ENCODE peak calls at places on chromosomes 5 and 9, in five cellular contexts. One of them, this sample, is unnamed.

GRCh38 chr9:125977223-125977622 is 230.1 kb downstream of the PBX3 start:
- DNase-seq in HCT116: no peak
- DNase-seq in K562: no peak
- DNase-seq in mesenchymal stem cell: no peak
- DNase-seq in PC-3: peak; percentile 54
- DNase-seq in this sample: peak; percentile 53

GRCh38 chr5:154513669-154514084 is 35.6 kb upstream of the HAND1 start:
- DNase-seq in mesenchymal stem cell: peak; percentile 26
- DNase-seq in HCT116: no peak
- DNase-seq in K562: no peak
- DNase-seq in PC-3: no peak
- DNase-seq in this sample: no peak

GRCh38 chr9:136511670-136512592 is 29.1 kb upstream of the SEC16A start:
- DNase-seq in PC-3: no peak
- DNase-seq in K562: peak; percentile 53
- DNase-seq in HCT116: no peak
- DNase-seq in mesenchymal stem cell: no peak
- DNase-seq in this sample: no peak

GRCh38 chr5:150044334-150044681 is 42.0 kb downstream of the CSF1R start:
- DNase-seq in PC-3: peak; percentile 46
- DNase-seq in K562: no peak
- DNase-seq in HCT116: no peak
- DNase-seq in mesenchymal stem cell: peak; percentile 71
- DNase-seq in this sample: no peak

GRCh38 chr5:137975208-137975607 is 57.7 kb downstream of the FAM13B start:
- DNase-seq in PC-3: no peak
- DNase-seq in mesenchymal stem cell: no peak
- DNase-seq in HCT116: no peak
- DNase-seq in K562: no peak
- DNase-seq in this sample: no peak

GRCh38 chr5:43157068-43157467 is 35.0 kb upstream of the NIM1K start:
- DNase-seq in mesenchymal stem cell: no peak
- DNase-seq in PC-3: no peak
- DNase-seq in HCT116: no peak
- DNase-seq in K562: no peak
- DNase-seq in this sample: no peak

GRCh38 chr9:89555426-89556375 is 49.1 kb upstream of the GADD45G start:
- DNase-seq in K562: no peak
- DNase-seq in HCT116: no peak
- DNase-seq in mesenchymal stem cell: peak; percentile 80
- DNase-seq in PC-3: no peak
- DNase-seq in this sample: no peak

GRCh38 chr5:168455201-168455600 is 31.1 kb upstream of the RARS1 start:
- DNase-seq in PC-3: no peak
- DNase-seq in mesenchymal stem cell: no peak
- DNase-seq in HCT116: no peak
- DNase-seq in K562: no peak
- DNase-seq in this sample: no peak

GRCh38 chr5:35780236-35780635 is 76.5 kb upstream of the IL7R start:
- DNase-seq in PC-3: no peak
- DNase-seq in HCT116: no peak
- DNase-seq in K562: no peak
- DNase-seq in mesenchymal stem cell: no peak
- DNase-seq in this sample: no peak

GRCh38 chr5:148248894-148249293 is 10.6 kb downstream of the MARCOL start:
- DNase-seq in mesenchymal stem cell: no peak
- DNase-seq in PC-3: peak; percentile 77
- DNase-seq in HCT116: no peak
- DNase-seq in K562: no peak
- DNase-seq in this sample: no peak

GRCh38 chr5:122130152-122130551 is 806 bp downstream of the ZNF474 start:
- DNase-seq in PC-3: no peak
- DNase-seq in K562: no peak
- DNase-seq in mesenchymal stem cell: peak; percentile 12
- DNase-seq in HCT116: no peak
- DNase-seq in this sample: no peak

GRCh38 chr9:4152876-4153275 is 147.0 kb downstream of the GLIS3 start:
- DNase-seq in PC-3: peak; percentile 22
- DNase-seq in mesenchymal stem cell: no peak
- DNase-seq in HCT116: no peak
- DNase-seq in K562: no peak
- DNase-seq in this sample: no peak

GRCh38 chr9:91930475-91930874 is 19.6 kb downstream of the ROR2 start:
- DNase-seq in K562: no peak
- DNase-seq in PC-3: no peak
- DNase-seq in mesenchymal stem cell: peak; percentile 48
- DNase-seq in HCT116: no peak
- DNase-seq in this sample: no peak
- H3K9me3 ChIP-seq in K562: peaks cover 19% of the 10 kb centered on the region
- H3K9me3 ChIP-seq in PC-3: peaks cover 4% of the 10 kb centered on the region
- H3K9me3 ChIP-seq in mesenchymal stem cell: peaks cover 42% of the 10 kb centered on the region
- H3K9me3 ChIP-seq in HCT116: peaks cover 24% of the 10 kb centered on the region
- H3K9me3 ChIP-seq in this sample: peaks cover 16% of the 10 kb centered on the region

GRCh38 chr5:103283869-103284268 is 25.3 kb downstream of the MACIR start:
- DNase-seq in PC-3: no peak
- DNase-seq in mesenchymal stem cell: no peak
- DNase-seq in K562: no peak
- DNase-seq in HCT116: no peak
- DNase-seq in this sample: no peak
- H2AFZ ChIP-seq in PC-3: no peak overlapping the region
- H2AFZ ChIP-seq in mesenchymal stem cell: no peak overlapping the region
- H2AFZ ChIP-seq in K562: no peak overlapping the region
- H2AFZ ChIP-seq in HCT116: no peak overlapping the region
- H2AFZ ChIP-seq in this sample: no peak overlapping the region

GRCh38 chr9:65432051-65432450 is 147.0 kb upstream of the FOXD4L5 start:
- DNase-seq in HCT116: no peak
- DNase-seq in K562: no peak
- DNase-seq in PC-3: no peak
- DNase-seq in mesenchymal stem cell: no peak
- DNase-seq in this sample: no peak

GRCh38 chr9:65430221-65430620 is 145.2 kb upstream of the FOXD4L5 start:
- DNase-seq in mesenchymal stem cell: no peak
- DNase-seq in K562: no peak
- DNase-seq in PC-3: no peak
- DNase-seq in HCT116: no peak
- DNase-seq in this sample: no peak

GRCh38 chr9:65437724-65438123 is 152.7 kb upstream of the FOXD4L5 start:
- DNase-seq in mesenchymal stem cell: no peak
- DNase-seq in K562: no peak
- DNase-seq in HCT116: no peak
- DNase-seq in PC-3: no peak
- DNase-seq in this sample: no peak

GRCh38 chr9:65435464-65435863 is 150.5 kb upstream of the FOXD4L5 start:
- DNase-seq in K562: no peak
- DNase-seq in PC-3: no peak
- DNase-seq in mesenchymal stem cell: no peak
- DNase-seq in HCT116: no peak
- DNase-seq in this sample: no peak

GRCh38 chr9:65432722-65433323 is 147.8 kb upstream of the FOXD4L5 start:
- DNase-seq in mesenchymal stem cell: no peak
- DNase-seq in HCT116: no peak
- DNase-seq in K562: no peak
- DNase-seq in PC-3: no peak
- DNase-seq in this sample: no peak
- H3K9me3 ChIP-seq in mesenchymal stem cell: no peaks in the 10 kb centered on the region
- H3K9me3 ChIP-seq in HCT116: no peaks in the 10 kb centered on the region
- H3K9me3 ChIP-seq in K562: no peaks in the 10 kb centered on the region
- H3K9me3 ChIP-seq in PC-3: no peaks in the 10 kb centered on the region
- H3K9me3 ChIP-seq in this sample: peaks cover 6% of the 10 kb centered on the region

GRCh38 chr5:75666801-75667200 is 50.4 kb downstream of the POC5 start:
- DNase-seq in PC-3: no peak
- DNase-seq in K562: no peak
- DNase-seq in mesenchymal stem cell: no peak
- DNase-seq in HCT116: no peak
- DNase-seq in this sample: no peak
- H2AFZ ChIP-seq in PC-3: no peak overlapping the region
- H2AFZ ChIP-seq in K562: no peak overlapping the region
- H2AFZ ChIP-seq in mesenchymal stem cell: no peak overlapping the region
- H2AFZ ChIP-seq in HCT116: no peak overlapping the region
- H2AFZ ChIP-seq in this sample: no peak overlapping the region